ENCODE peak calls at places on chromosomes 4 and X, in nine cellular contexts. One of them, this sample, is unnamed.

GRCh38 chr4:69858683-69859082 is 1.3 kb downstream of the SULT1E1 start:
- DNase-seq in activated CD4-positive, alpha-beta T cell treated with anti-CD3 and anti-CD28 coated beads for 1 hour: no peak
- DNase-seq in ascending aorta: no peak
- DNase-seq in GM10248: no peak
- DNase-seq in G401: no peak
- DNase-seq in NCI-H345: peak; percentile 16
- DNase-seq in cardiac muscle cell: no peak
- DNase-seq in left lung: no peak
- DNase-seq in NCI-H1092: no peak
- DNase-seq in this sample: no peak

GRCh38 chr4:88043001-88043400 is 35.6 kb downstream of the PKD2 start:
- DNase-seq in activated CD4-positive, alpha-beta T cell treated with anti-CD3 and anti-CD28 coated beads for 1 hour: no peak
- DNase-seq in ascending aorta: no peak
- DNase-seq in GM10248: no peak
- DNase-seq in G401: no peak
- DNase-seq in NCI-H345: no peak
- DNase-seq in cardiac muscle cell: no peak
- DNase-seq in left lung: no peak
- DNase-seq in NCI-H1092: no peak
- DNase-seq in this sample: no peak

GRCh38 chr4:55125087-55125721 is at the start of gene KDR:
- DNase-seq in activated CD4-positive, alpha-beta T cell treated with anti-CD3 and anti-CD28 coated beads for 1 hour: no peak
- DNase-seq in ascending aorta: no peak
- DNase-seq in GM10248: no peak
- DNase-seq in G401: no peak
- DNase-seq in NCI-H345: peak; percentile 20
- DNase-seq in cardiac muscle cell: peak; percentile 85
- DNase-seq in left lung: peak; percentile 36
- DNase-seq in NCI-H1092: no peak
- DNase-seq in this sample: no peak

GRCh38 chrX:17635231-17635630 is 102.1 kb upstream of the SCML1 start:
- DNase-seq in activated CD4-positive, alpha-beta T cell treated with anti-CD3 and anti-CD28 coated beads for 1 hour: no peak
- DNase-seq in ascending aorta: no peak
- DNase-seq in GM10248: no peak
- DNase-seq in G401: no peak
- DNase-seq in NCI-H345: peak; percentile 62
- DNase-seq in cardiac muscle cell: peak; percentile 78
- DNase-seq in left lung: no peak
- DNase-seq in NCI-H1092: peak; percentile 64
- DNase-seq in this sample: no peak

GRCh38 chr4:8047837-8048678 is 108.4 kb upstream of the AFAP1 start:
- DNase-seq in activated CD4-positive, alpha-beta T cell treated with anti-CD3 and anti-CD28 coated beads for 1 hour: no peak
- DNase-seq in ascending aorta: no peak
- DNase-seq in GM10248: no peak
- DNase-seq in G401: no peak
- DNase-seq in NCI-H345: no peak
- DNase-seq in cardiac muscle cell: no peak
- DNase-seq in left lung: no peak
- DNase-seq in NCI-H1092: no peak
- DNase-seq in this sample: no peak

GRCh38 chr4:89788243-89789072 is 48.5 kb downstream of the SNCA start:
- DNase-seq in activated CD4-positive, alpha-beta T cell treated with anti-CD3 and anti-CD28 coated beads for 1 hour: no peak
- DNase-seq in ascending aorta: no peak
- DNase-seq in GM10248: no peak
- DNase-seq in G401: peak; percentile 63
- DNase-seq in NCI-H345: no peak
- DNase-seq in cardiac muscle cell: peak; percentile 65
- DNase-seq in left lung: no peak
- DNase-seq in NCI-H1092: peak; percentile 33
- DNase-seq in this sample: no peak

GRCh38 chrX:44016906-44017305 is 43.7 kb upstream of the NDP start:
- DNase-seq in activated CD4-positive, alpha-beta T cell treated with anti-CD3 and anti-CD28 coated beads for 1 hour: no peak
- DNase-seq in ascending aorta: no peak
- DNase-seq in GM10248: no peak
- DNase-seq in G401: no peak
- DNase-seq in NCI-H345: no peak
- DNase-seq in cardiac muscle cell: no peak
- DNase-seq in left lung: no peak
- DNase-seq in NCI-H1092: no peak
- DNase-seq in this sample: no peak

GRCh38 chrX:46549914-46550313 is 4.7 kb upstream of the ZNF674 start:
- DNase-seq in activated CD4-positive, alpha-beta T cell treated with anti-CD3 and anti-CD28 coated beads for 1 hour: no peak
- DNase-seq in ascending aorta: no peak
- DNase-seq in GM10248: no peak
- DNase-seq in G401: no peak
- DNase-seq in NCI-H345: no peak
- DNase-seq in cardiac muscle cell: no peak
- DNase-seq in left lung: no peak
- DNase-seq in NCI-H1092: no peak
- DNase-seq in this sample: no peak

GRCh38 chr4:156594619-156595018 is 377.0 kb downstream of the PDGFC start:
- DNase-seq in activated CD4-positive, alpha-beta T cell treated with anti-CD3 and anti-CD28 coated beads for 1 hour: no peak
- DNase-seq in ascending aorta: no peak
- DNase-seq in GM10248: no peak
- DNase-seq in G401: peak; percentile 85
- DNase-seq in NCI-H345: peak; percentile 20
- DNase-seq in cardiac muscle cell: peak; percentile 13
- DNase-seq in left lung: peak; percentile 55
- DNase-seq in NCI-H1092: no peak
- DNase-seq in this sample: no peak

GRCh38 chr4:105025263-105026017 is 121.2 kb upstream of the TET2 start:
- DNase-seq in activated CD4-positive, alpha-beta T cell treated with anti-CD3 and anti-CD28 coated beads for 1 hour: no peak
- DNase-seq in ascending aorta: no peak
- DNase-seq in GM10248: no peak
- DNase-seq in G401: no peak
- DNase-seq in NCI-H345: no peak
- DNase-seq in cardiac muscle cell: no peak
- DNase-seq in left lung: no peak
- DNase-seq in NCI-H1092: no peak
- DNase-seq in this sample: no peak

GRCh38 chrX:134938682-134939081 is 52.1 kb upstream of the SMIM10 start:
- DNase-seq in activated CD4-positive, alpha-beta T cell treated with anti-CD3 and anti-CD28 coated beads for 1 hour: no peak
- DNase-seq in ascending aorta: no peak
- DNase-seq in GM10248: no peak
- DNase-seq in G401: no peak
- DNase-seq in NCI-H345: no peak
- DNase-seq in cardiac muscle cell: no peak
- DNase-seq in left lung: no peak
- DNase-seq in NCI-H1092: no peak
- DNase-seq in this sample: no peak

GRCh38 chr4:77147400-77147782 is 9.6 kb upstream of the CCNG2 start:
- DNase-seq in activated CD4-positive, alpha-beta T cell treated with anti-CD3 and anti-CD28 coated beads for 1 hour: no peak
- DNase-seq in ascending aorta: no peak
- DNase-seq in GM10248: no peak
- DNase-seq in G401: no peak
- DNase-seq in NCI-H345: no peak
- DNase-seq in cardiac muscle cell: no peak
- DNase-seq in left lung: no peak
- DNase-seq in NCI-H1092: no peak
- DNase-seq in this sample: no peak

GRCh38 chrX:38233891-38234807 is 13.5 kb upstream of the SRPX start:
- DNase-seq in activated CD4-positive, alpha-beta T cell treated with anti-CD3 and anti-CD28 coated beads for 1 hour: no peak
- DNase-seq in ascending aorta: no peak
- DNase-seq in GM10248: no peak
- DNase-seq in G401: no peak
- DNase-seq in NCI-H345: no peak
- DNase-seq in cardiac muscle cell: no peak
- DNase-seq in left lung: no peak
- DNase-seq in NCI-H1092: no peak
- DNase-seq in this sample: no peak

GRCh38 chr4:170005472-170005871 is 20.7 kb downstream of the MFAP3L start:
- DNase-seq in activated CD4-positive, alpha-beta T cell treated with anti-CD3 and anti-CD28 coated beads for 1 hour: no peak
- DNase-seq in ascending aorta: no peak
- DNase-seq in GM10248: no peak
- DNase-seq in G401: no peak
- DNase-seq in NCI-H345: no peak
- DNase-seq in cardiac muscle cell: no peak
- DNase-seq in left lung: no peak
- DNase-seq in NCI-H1092: peak; percentile 79
- DNase-seq in this sample: no peak

GRCh38 chr4:185921583-185922555 is 109.9 kb upstream of the SORBS2 start:
- DNase-seq in activated CD4-positive, alpha-beta T cell treated with anti-CD3 and anti-CD28 coated beads for 1 hour: no peak
- DNase-seq in ascending aorta: no peak
- DNase-seq in GM10248: no peak
- DNase-seq in G401: no peak
- DNase-seq in NCI-H345: no peak
- DNase-seq in cardiac muscle cell: peak; percentile 79
- DNase-seq in left lung: no peak
- DNase-seq in NCI-H1092: no peak
- DNase-seq in this sample: no peak

This sample was measured in GOT3.